ENCODE peak calls at places on chromosomes 3 and 15, in eight cellular contexts. Q, U, N, O, M, J, I and P are unnamed samples.
A peak's percentile ranks its signal among the peaks of the same experiment; 100 is the strongest.

GRCh38 chr15:35379972-35380371 is 166.0 kb downstream of the DPH6 start:
- DNase-seq in Q (no peak), U (no peak), N (no peak), O (no peak), M (no peak), J (no peak), I (no peak), P (peak; percentile 37)

GRCh38 chr15:51750942-51751686 is at the start of gene TMOD2:
- DNase-seq in Q (no peak), U (peak; percentile 24), N (peak; percentile 44), O (no peak), M (peak; percentile 49), J (peak; percentile 76), I (peak; percentile 53), P (no peak)

GRCh38 chr3:133547432-133548041 is 25.9 kb upstream of the CDV3 start:
- DNase-seq in Q (no peak), U (no peak), N (no peak), O (peak; percentile 1), M (peak; percentile 82), J (no peak), I (peak; percentile 78), P (no peak)

GRCh38 chr3:171809513-171810277 is 588 bp downstream of the PLD1 start:
- DNase-seq in Q (peak; percentile 60), U (peak; percentile 88), N (peak; percentile 89), O (peak; percentile 31), M (peak; percentile 97), J (peak; percentile 73), I (peak; percentile 68), P (no peak)

GRCh38 chr15:63372018-63372705 is 9.5 kb downstream of the CA12 start:
- DNase-seq in Q (peak; percentile 68), U (no peak), N (peak; percentile 74), O (no peak), M (peak; percentile 94), J (no peak), I (no peak), P (peak; percentile 91)

GRCh38 chr3:69830147-69830546 is 90.9 kb downstream of the MITF start:
- DNase-seq in Q (no peak), U (no peak), N (no peak), O (no peak), M (no peak), J (no peak), I (peak; percentile 30), P (no peak)

GRCh38 chr15:49793943-49794342 is 173.1 kb downstream of the DTWD1 start:
- DNase-seq in Q (no peak), U (no peak), N (no peak), O (no peak), M (no peak), J (no peak), I (no peak), P (no peak)

GRCh38 chr3:38008971-38009580 is 18.5 kb downstream of the VILL start:
- DNase-seq in Q (no peak), U (no peak), N (no peak), O (no peak), M (no peak), J (no peak), I (no peak), P (no peak)

GRCh38 chr3:46896386-46896785 is 18.9 kb downstream of the PTH1R start:
- DNase-seq in Q (no peak), U (no peak), N (peak; percentile 11), O (no peak), M (no peak), J (no peak), I (no peak), P (no peak)

GRCh38 chr15:55774113-55774970 is 31.4 kb upstream of the PRTG start:
- DNase-seq in Q (no peak), U (peak; percentile 13), N (peak; percentile 16), O (no peak), M (peak; percentile 40), J (peak; percentile 74), I (peak; percentile 29), P (no peak)

GRCh38 chr3:83218383-83219200 is 1457.1 kb upstream of the GBE1 start:
- DNase-seq in Q (no peak), U (no peak), N (no peak), O (no peak), M (no peak), J (no peak), I (no peak), P (no peak)

DNA sequence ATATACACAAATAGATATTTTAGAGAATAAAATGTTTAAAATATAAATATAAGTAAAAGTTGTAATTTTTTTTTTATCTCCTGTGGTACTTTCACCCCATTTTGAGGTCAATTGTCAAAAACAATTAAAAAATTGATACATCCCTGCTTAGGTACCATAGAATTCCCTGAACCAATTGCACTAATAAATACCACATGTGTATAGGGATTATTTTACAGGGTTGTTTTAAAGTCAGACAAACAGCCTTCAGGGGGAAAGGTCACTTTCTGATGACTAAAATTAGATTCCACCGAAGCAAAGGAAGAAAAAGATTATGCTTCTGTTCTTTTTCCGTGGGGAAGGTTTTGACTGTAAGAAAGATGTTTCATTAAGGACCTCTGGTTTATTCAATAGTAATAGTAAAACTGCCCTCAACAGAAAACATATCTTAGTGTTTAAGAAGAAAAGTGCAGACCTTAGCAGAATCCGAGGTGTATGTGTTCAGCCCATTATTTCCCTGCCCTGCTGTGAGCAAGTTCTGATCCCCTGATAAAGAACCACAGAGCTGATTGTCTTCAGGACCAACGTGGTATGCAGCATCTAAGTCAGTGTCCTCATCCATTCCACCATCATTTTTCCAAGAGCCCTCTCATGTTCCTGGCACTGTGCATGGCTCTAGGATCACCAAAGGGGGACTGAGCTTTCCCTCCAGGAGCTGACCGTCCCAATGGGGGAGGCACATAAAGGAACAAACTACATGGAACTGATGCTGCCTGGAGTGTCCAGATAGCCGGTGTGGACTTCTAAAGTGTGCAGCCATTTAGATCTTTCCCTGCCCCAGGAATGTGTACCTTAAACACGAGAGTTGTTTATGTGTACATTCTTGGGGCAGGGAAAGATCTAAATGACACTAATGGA is 132.8 kb upstream of the IL12A start:
- DNase-seq in Q (no peak), U (no peak), N (no peak), O (no peak), M (no peak), J (peak; percentile 33), I (no peak), P (no peak)
- H3K27ac ChIP-seq in Q (no peak overlapping the region), U (peak overlapping the region; percentile 94), N (peak overlapping the region; percentile 95), O (no peak overlapping the region), M (peak overlapping the region; percentile 98), J (peak overlapping the region; percentile 76), I (peak overlapping the region; percentile 51), P (peak overlapping the region; percentile 86)

DNA sequence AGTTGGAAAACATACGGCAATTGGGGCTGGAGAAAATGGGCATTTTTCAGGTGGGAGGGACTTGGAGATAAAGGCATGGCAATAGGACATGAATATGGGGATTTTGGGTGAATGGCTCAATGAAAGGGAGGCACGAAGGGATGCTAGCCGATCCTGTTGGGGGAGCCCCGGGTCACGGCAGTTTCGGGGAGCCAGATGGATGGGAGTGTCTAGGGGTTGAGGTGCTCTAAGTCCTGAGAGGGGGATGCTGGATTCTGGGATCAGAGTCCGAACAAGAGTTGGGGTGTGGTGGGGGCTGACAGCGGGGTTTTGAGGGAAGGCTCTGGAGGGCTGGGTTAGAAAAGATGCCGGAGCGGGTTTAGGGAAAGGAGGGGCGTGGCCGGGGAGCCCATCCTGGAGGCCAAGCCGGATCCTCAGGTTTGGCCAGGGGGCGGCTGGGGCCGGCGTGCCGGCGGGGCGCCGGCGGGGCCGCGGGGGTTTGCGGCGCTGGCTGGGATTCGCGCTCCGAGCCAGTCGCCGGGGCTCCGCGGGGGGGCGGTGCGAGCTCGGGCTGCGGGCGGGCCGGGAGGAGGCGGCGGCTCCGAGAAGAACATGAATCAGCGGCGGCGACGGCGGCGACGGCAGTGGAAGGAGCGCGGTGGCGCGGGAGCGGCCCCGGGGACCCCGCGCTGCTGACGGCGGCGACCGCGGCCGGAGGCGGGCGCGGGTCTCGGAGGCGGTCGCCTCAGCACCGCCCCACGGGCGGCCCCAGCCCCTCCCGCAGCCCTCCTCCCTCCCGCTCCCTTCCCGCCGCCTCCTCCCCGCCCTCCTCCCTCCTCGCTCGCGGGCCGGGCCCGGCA is at the start of gene TYRO3:
- DNase-seq in Q (no peak), U (no peak), N (peak; percentile 75), O (no peak), M (peak; percentile 58), J (peak; percentile 86), I (peak; percentile 65), P (no peak)
- H3K27ac ChIP-seq in Q (no peak within 1 kb of the TSS), U (peak within 1 kb of the TSS; percentile 60), N (no peak within 1 kb of the TSS), O (no peak within 1 kb of the TSS), M (no peak within 1 kb of the TSS), J (peak within 1 kb of the TSS; percentile 15), I (peak within 1 kb of the TSS; percentile 50), P (peak within 1 kb of the TSS; percentile 31)

DNA sequence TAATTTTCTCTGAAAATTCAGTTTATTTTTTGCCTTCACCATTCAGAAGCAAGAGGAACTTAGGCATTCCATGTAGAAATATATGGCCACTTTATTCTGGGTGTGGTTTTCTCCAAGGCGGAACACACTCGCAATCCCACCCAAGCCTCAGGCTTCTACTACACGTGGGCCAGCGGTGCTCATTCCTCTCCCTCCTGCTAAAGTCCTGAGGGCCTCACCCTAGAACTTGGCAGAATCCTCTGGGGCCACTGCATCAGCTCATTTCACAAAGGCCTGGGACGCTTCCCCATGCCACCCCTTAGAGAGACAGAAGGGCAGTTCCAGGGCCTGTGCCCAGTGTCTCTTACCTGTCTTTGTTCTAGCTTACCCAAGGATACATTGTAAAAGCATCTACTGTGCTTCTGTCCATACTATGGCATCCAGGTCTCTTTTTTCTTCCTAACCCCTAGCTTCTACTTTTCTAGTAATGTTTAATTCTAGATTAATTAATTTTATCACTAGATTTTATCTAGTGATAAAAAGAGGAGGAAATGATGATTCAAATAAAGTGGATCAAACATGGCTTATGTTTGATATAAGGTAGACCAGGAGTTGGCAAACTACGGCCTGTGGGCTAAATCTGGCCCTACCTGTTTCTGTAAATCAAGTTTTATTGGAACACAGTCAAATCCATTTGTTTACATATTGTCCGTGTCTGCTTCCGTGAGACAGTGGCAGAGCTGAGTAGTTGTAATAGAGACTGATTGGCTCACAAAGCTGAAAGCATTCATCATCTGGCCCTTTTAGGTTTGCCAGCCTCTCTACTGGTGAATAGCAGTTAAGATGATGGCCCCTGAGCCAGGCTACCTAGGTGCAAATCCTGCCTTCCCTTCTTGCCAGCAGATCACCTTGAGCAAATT is 29.8 kb downstream of the LARS2 start:
- DNase-seq in Q (no peak), U (no peak), N (no peak), O (no peak), M (no peak), J (no peak), I (peak; percentile 37), P (peak; percentile 73)
- H3K27ac ChIP-seq in Q (no peak overlapping the region), U (no peak overlapping the region), N (no peak overlapping the region), O (no peak overlapping the region), M (no peak overlapping the region), J (no peak overlapping the region), I (no peak overlapping the region), P (peak overlapping the region; percentile 41)

GRCh38 chr3:3902156-3902555 is 102.9 kb downstream of the LRRN1 start:
- DNase-seq in Q (no peak), U (no peak), N (no peak), O (no peak), M (no peak), J (no peak), I (no peak), P (peak; percentile 29)

GRCh38 chr3:3907023-3907422 is 107.8 kb downstream of the LRRN1 start:
- DNase-seq in Q (no peak), U (no peak), N (no peak), O (no peak), M (no peak), J (no peak), I (no peak), P (no peak)

DNA sequence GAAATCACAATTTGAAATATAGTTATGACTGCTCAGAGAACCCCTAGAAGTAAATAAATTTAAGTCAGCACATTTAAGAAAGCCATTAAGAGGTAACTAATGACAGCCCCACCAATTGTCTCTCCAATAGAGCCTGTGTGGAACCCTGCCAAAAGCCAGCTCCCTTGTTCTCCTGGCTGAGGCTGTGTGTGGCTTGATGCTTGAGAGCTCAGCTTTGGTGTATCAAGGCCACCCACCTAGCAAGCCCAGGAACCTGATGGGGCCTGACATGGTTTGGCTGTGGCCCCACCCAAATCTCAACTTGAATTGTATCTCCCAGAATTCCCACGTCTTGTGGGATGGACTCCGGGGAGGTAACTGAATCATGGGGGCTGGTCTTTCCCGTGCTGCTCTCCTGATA is 106.9 kb downstream of the LRRN1 start:
- DNase-seq in Q (no peak), U (no peak), N (no peak), O (no peak), M (no peak), J (no peak), I (no peak), P (no peak)
- H3K27ac ChIP-seq in Q (no peak overlapping the region), U (no peak overlapping the region), N (no peak overlapping the region), O (no peak overlapping the region), M (no peak overlapping the region), J (no peak overlapping the region), I (no peak overlapping the region), P (no peak overlapping the region)